ENCODE peak calls at places on chromosomes 7 and 10, in six cellular contexts. B is activated effector memory CD4-positive, alpha-beta T cell treated with anti-CD3 and anti-CD28 coated beads, Interleukin-2, amount 50 U/mL, for 16 hours; H is HEK293T; U is left ventricle myocardium inferior; A is effector memory CD4-positive, alpha-beta T cell; Y is ecto neural progenitor cell. I is an unnamed sample.
A peak's percentile ranks its signal among the peaks of the same experiment; 100 is the strongest.

GRCh38 chr10:119859422-119860258 is 13.0 kb downstream of the MCMBP start:
- DNase-seq in B (no peak), H (peak; percentile 28), U (no peak), A (no peak), Y (no peak), I (no peak)

GRCh38 chr7:122520961-122521555 is 177.9 kb downstream of the RNF133 start:
- DNase-seq in B (no peak), H (no peak), U (no peak), A (no peak), Y (no peak), I (no peak)

GRCh38 chr10:132865236-132865635 is 77.1 kb downstream of the CFAP46 start:
- DNase-seq in B (peak; percentile 46), H (no peak), U (peak; percentile 7), A (no peak), Y (peak; percentile 41), I (peak; percentile 77)

GRCh38 chr7:17631061-17631460 is 309.2 kb downstream of the SNX13 start:
- DNase-seq in B (no peak), H (no peak), U (no peak), A (no peak), Y (no peak), I (no peak)

GRCh38 chr7:2582006-2582735 is 23.4 kb downstream of the IQCE start:
- DNase-seq in B (no peak), H (no peak), U (no peak), A (no peak), Y (no peak), I (no peak)

GRCh38 chr7:44565097-44565794 is 8.5 kb downstream of the DDX56 start:
- DNase-seq in B (peak; percentile 88), H (peak; percentile 82), U (peak; percentile 67), A (peak; percentile 30), Y (peak; percentile 78), I (peak; percentile 70)

GRCh38 chr10:6522230-6522629 is 57.8 kb downstream of the PRKCQ start:
- DNase-seq in B (no peak), H (no peak), U (no peak), A (no peak), Y (no peak), I (no peak)

GRCh38 chr7:13105209-13105608 is 417.8 kb downstream of the ARL4A start:
- DNase-seq in B (no peak), H (no peak), U (no peak), A (no peak), Y (no peak), I (no peak)

GRCh38 chr7:84705079-84705478 is 481.8 kb downstream of the SEMA3D start:
- DNase-seq in B (no peak), H (no peak), U (no peak), A (no peak), Y (no peak), I (no peak)

I was measured in chondrocyte.